ENCODE peak calls at places on chromosomes 1 and 21, in six cellular contexts. D is HepG2, H is A549, T is H1, C is GM12878, S is K562. W is an unnamed sample.
A peak's percentile ranks its signal among the peaks of the same experiment; 100 is the strongest.

GRCh38 chr1:242691603-242691945 is 167.1 kb upstream of the PLD5 start:
- DNase-seq in D (no peak), H (no peak), T (no peak), C (no peak), S (no peak), W (no peak)

GRCh38 chr1:68145418-68146126 is 86.8 kb downstream of the WLS start:
- DNase-seq in D (no peak), H (no peak), T (no peak), C (no peak), S (no peak), W (no peak)

GRCh38 chr1:237033061-237033460 is 8.9 kb upstream of the RYR2 start:
- DNase-seq in D (no peak), H (no peak), T (no peak), C (no peak), S (no peak), W (no peak)

GRCh38 chr21:33127154-33127893 is 57.4 kb downstream of the OLIG1 start:
- DNase-seq in D (peak; percentile 56), H (peak; percentile 46), T (peak; percentile 90), C (peak; percentile 19), S (peak; percentile 80), W (peak; percentile 65)

GRCh38 chr1:40582121-40582520 is 50.7 kb downstream of the ZNF684 start:
- DNase-seq in D (no peak), H (no peak), T (no peak), C (no peak), S (no peak), W (no peak)

GRCh38 chr21:35611752-35612151 is 448.6 kb downstream of the SETD4 start:
- DNase-seq in D (no peak), H (no peak), T (no peak), C (no peak), S (no peak), W (peak; percentile 54)

GRCh38 chr21:42214921-42215320 is 4.0 kb upstream of the ABCG1 start:
- DNase-seq in D (no peak), H (no peak), T (no peak), C (no peak), S (no peak), W (no peak)

GRCh38 chr1:231027971-231028370 is 12.1 kb downstream of the FAM89A start:
- DNase-seq in D (no peak), H (no peak), T (no peak), C (no peak), S (no peak), W (no peak)

GRCh38 chr1:236603896-236604217 is 459 bp downstream of the HEATR1 start:
- DNase-seq in D (no peak), H (peak; percentile 14), T (no peak), C (no peak), S (peak; percentile 24), W (peak; percentile 49)

GRCh38 chr1:55127827-55128343 is 87.3 kb downstream of the USP24 start:
- DNase-seq in D (no peak), H (no peak), T (no peak), C (peak; percentile 20), S (no peak), W (peak; percentile 73)

GRCh38 chr1:176884286-176884685 is 280.2 kb downstream of the ASTN1 start:
- DNase-seq in D (no peak), H (no peak), T (no peak), C (no peak), S (no peak), W (no peak)

GRCh38 chr1:176879784-176880620 is 284.5 kb downstream of the ASTN1 start:
- DNase-seq in D (no peak), H (no peak), T (no peak), C (no peak), S (peak; percentile 94), W (no peak)

GRCh38 chr1:176878750-176879536 is 285.6 kb downstream of the ASTN1 start:
- DNase-seq in D (no peak), H (no peak), T (peak; percentile 55), C (no peak), S (peak; percentile 78), W (no peak)

GRCh38 chr1:176877557-176877956 is 287.0 kb downstream of the ASTN1 start:
- DNase-seq in D (no peak), H (no peak), T (no peak), C (no peak), S (no peak), W (no peak)

DNA sequence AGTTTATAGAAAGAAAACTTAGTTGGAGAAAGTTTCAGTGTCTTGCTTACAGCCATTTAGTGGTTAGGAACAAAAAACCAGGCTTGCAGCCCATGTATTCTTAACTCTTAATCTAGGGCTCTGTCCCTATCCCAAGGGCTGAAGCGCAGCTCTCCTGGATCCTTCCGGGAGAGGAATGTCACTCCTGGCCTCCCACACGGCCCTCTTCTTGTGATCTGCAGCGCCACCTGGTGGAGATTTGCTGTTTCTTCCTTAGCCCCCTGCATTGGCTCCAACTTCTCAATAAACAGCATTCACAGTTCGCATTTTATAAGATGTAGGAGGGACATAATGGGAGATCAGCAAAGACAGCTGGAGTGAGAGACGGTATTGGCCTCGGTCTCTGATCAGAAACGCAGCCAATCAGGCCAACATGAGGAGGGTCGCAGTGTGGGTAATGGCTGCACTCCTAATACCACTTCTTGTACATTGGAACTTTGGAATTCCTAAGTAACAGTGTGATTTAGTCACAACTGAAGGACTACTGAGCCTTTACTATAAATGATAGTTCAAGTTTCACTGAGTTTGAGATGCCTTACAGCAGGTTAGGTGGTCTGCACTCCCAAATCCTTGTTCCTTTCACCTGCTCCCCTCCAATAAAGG is 283.4 kb downstream of the ASTN1 start:
- DNase-seq in D (peak; percentile 52), H (peak; percentile 66), T (peak; percentile 90), C (no peak), S (peak; percentile 81), W (peak; percentile 62)
- TF ChIP-seq USF2 in D (no peak), H (no peak), T (no peak), C (no peak), S (no peak), W (no peak)

DNA sequence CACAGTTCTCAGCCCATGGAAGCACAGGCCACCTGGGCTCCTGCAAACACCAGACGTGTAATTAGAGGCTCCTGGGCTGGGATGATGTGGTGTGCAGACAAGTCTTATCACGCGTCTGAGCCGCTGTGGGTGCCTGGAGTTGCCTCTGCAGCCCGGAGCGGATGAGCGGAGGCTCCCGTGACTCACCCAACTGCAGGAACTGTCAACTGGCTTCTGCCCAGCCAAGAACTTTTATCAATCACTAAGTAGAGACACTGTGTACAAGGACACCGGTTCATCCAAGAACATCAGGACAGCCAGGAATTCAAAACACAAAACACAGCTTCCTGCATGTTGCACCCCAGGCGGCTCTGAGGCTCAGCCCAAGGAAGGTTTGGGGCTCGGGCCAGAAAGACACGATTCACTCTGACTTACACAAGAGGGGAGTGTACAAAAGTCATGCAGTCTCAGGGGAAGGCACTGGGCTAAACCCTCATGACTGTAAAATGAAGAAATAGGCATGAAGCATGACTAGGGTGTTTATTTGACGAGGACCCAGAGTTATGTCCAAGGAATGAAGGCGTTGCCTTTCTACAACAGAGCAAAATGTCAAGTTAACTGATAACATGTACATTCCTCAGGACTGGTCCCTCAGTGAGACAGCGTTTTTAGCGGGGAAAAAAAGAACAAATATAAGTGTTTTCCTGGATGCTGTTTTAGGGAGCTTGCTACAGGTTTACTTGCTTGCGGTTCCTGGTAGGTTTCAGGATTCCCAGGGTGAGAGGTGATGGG is 21.1 kb downstream of the ERRFI1 start:
- DNase-seq in D (peak; percentile 89), H (peak; percentile 66), T (no peak), C (no peak), S (peak; percentile 84), W (peak; percentile 98)
- TF ChIP-seq CEBPB in D (peak; percentile 46), H (peak; percentile 89), T (no peak), C (no peak), S (peak; percentile 89), W (peak; percentile 95)

DNA sequence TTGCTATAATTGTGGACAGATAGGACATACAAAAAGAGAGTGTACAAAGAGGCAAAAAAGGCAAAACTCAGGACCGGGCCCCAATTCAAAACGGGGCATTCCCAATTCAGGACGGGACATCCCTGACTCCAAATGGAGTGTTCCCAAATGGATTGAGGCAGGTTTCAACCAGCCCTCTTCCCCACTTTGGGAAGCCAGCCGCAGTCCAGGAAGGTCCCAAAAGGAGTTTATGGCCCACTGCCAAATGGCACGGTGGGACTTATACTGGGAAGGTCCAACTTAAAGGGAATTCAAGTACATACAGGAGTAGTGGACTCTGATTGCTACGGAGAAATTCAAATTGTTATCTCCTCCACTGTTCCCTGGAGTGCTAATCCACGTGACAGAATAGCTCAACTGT is 3.5 kb upstream of the ZNF669 start:
- DNase-seq in D (no peak), H (no peak), T (peak; percentile 33), C (no peak), S (no peak), W (no peak)
- TF ChIP-seq USF2 in D (no peak), H (no peak), T (no peak), C (no peak), S (no peak), W (no peak)

DNA sequence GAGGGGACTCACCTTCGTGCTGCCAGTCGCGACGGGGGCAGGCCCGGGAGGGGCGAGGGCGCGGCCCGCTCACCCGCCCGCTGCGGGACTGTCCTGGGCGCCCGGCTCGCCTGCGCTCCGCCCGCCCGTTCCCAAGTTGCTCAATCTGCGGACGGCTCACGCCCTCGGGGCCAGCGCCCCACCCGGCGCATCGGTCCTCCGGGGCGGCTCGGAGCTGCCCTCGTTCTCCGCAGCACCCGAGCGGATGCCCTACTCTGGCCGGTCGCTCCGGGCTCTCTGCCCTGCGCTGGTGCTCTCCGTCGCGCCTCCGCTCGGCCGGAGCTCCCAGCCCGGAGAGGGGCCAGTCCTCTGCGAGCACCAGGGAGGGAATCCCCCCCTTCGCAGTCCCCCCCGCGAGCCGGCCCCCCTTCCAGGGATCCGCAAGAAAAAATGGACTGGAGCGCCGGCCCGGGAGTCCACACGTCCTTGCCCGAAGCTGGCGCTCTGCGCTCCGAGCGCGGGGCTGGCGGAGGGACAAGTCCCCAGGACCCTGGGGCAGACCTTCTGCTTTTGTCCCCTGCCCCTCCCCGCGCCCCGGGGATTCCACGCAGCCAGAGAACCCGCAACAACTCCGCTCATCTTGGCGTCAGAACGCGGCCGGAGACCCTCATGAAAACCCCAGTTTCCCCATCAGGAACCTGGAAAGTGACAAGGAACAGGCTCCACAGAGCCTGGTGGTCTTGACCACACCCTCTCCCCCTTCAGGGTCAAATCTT is at the start of gene RSPO1:
- DNase-seq in D (no peak), H (peak; percentile 14), T (peak; percentile 55), C (no peak), S (no peak), W (no peak)
- TF ChIP-seq CEBPB in D (peak; percentile 42), H (peak; percentile 18), T (peak; percentile 5), C (no peak), S (no peak), W (no peak)

W was measured in IMR-90.